ENCODE peak calls at places on chromosomes 5 and 9, in four cellular contexts. C is IMR-90, U is ascending aorta, D is cardiac muscle cell. W is an unnamed sample.

GRCh38 chr5:175922192-175922885 is 45.8 kb downstream of the THOC3 start:
- DNase-seq in C (peak; percentile 99), U (no peak), D (peak; percentile 78), W (peak; percentile 98)

GRCh38 chr9:117704024-117704575 is at the start of gene TLR4:
- DNase-seq in C (no peak), U (peak; percentile 84), D (peak; percentile 90), W (peak; percentile 85)

GRCh38 chr5:37774912-37775483 is 64.8 kb downstream of the GDNF start:
- DNase-seq in C (peak; percentile 31), U (no peak), D (peak; percentile 11), W (peak; percentile 67)

GRCh38 chr5:10857333-10857723 is 96.3 kb upstream of the DAP start:
- DNase-seq in C (no peak), U (no peak), D (no peak), W (no peak)

GRCh38 chr5:103808464-103809106 is 246.0 kb upstream of the NUDT12 start:
- DNase-seq in C (peak; percentile 50), U (no peak), D (peak; percentile 59), W (peak; percentile 45)

GRCh38 chr5:150751096-150751891 is 7.5 kb downstream of the DCTN4 start:
- DNase-seq in C (peak; percentile 40), U (no peak), D (no peak), W (no peak)

GRCh38 chr5:150632305-150633160 is 7.9 kb upstream of the SYNPO start:
- DNase-seq in C (peak; percentile 87), U (no peak), D (peak; percentile 57), W (peak; percentile 64)

GRCh38 chr9:96383165-96383939 is at the start of gene SLC35D2:
- DNase-seq in C (peak; percentile 32), U (peak; percentile 79), D (peak; percentile 78), W (peak; percentile 43)

GRCh38 chr5:179165421-179166170 is 105.4 kb downstream of the ZNF354C start:
- DNase-seq in C (no peak), U (no peak), D (no peak), W (no peak)

GRCh38 chr5:88879724-88880123 is 3.3 kb downstream of the MEF2C start:
- DNase-seq in C (no peak), U (no peak), D (no peak), W (no peak)

GRCh38 chr5:135332519-135333150 is 66.4 kb downstream of the MACROH2A1 start:
- DNase-seq in C (peak; percentile 77), U (no peak), D (peak; percentile 76), W (peak; percentile 73)

GRCh38 chr5:123705741-123706140 is 193.8 kb downstream of the CSNK1G3 start:
- DNase-seq in C (peak; percentile 66), U (no peak), D (peak; percentile 79), W (peak; percentile 85)

GRCh38 chr5:34743878-34744277 is 87.8 kb downstream of the RAI14 start:
- DNase-seq in C (peak; percentile 96), U (no peak), D (peak; percentile 82), W (peak; percentile 89)

GRCh38 chr5:77339491-77339890 is 129.0 kb downstream of the PDE8B start:
- DNase-seq in C (no peak), U (no peak), D (no peak), W (no peak)

GRCh38 chr5:73160239-73160671 is 12.7 kb upstream of the TMEM174 start:
- DNase-seq in C (no peak), U (no peak), D (no peak), W (no peak)

GRCh38 chr9:110050925-110051355 is 157.0 kb downstream of the C9orf152 start:
- DNase-seq in C (peak; percentile 95), U (peak; percentile 72), D (peak; percentile 84), W (peak; percentile 95)

GRCh38 chr9:134178781-134179551 is 14.6 kb upstream of the RNU6ATAC start:
- DNase-seq in C (no peak), U (peak; percentile 64), D (peak; percentile 49), W (peak; percentile 91)

GRCh38 chr5:151601376-151601775 is 10.2 kb upstream of the FAT2 start:
- DNase-seq in C (no peak), U (no peak), D (no peak), W (no peak)

GRCh38 chr5:64339776-64340175 is 166.0 kb upstream of the RGS7BP start:
- DNase-seq in C (no peak), U (no peak), D (no peak), W (no peak)

GRCh38 chr5:151686673-151687378 is at the start of gene SPARC:
- DNase-seq in C (peak; percentile 96), U (peak; percentile 96), D (peak; percentile 98), W (peak; percentile 98)

GRCh38 chr5:147918101-147918500 is 11.8 kb upstream of the C5orf46 start:
- DNase-seq in C (peak; percentile 65), U (no peak), D (no peak), W (peak; percentile 25)

GRCh38 chr5:146068136-146068717 is 37.1 kb downstream of the PLAC8L1 start:
- DNase-seq in C (no peak), U (no peak), D (no peak), W (no peak)

GRCh38 chr5:61055434-61056006 is 106.7 kb downstream of the SMIM15 start:
- DNase-seq in C (peak; percentile 72), U (no peak), D (peak; percentile 74), W (peak; percentile 70)

GRCh38 chr5:159104058-159104651 is 4.4 kb upstream of the EBF1 start:
- DNase-seq in C (peak; percentile 21), U (no peak), D (peak; percentile 46), W (peak; percentile 46)

GRCh38 chr5:148927307-148927946 is 101.0 kb downstream of the ADRB2 start:
- DNase-seq in C (no peak), U (no peak), D (no peak), W (no peak)

GRCh38 chr9:134708672-134709038 is 67.1 kb downstream of the COL5A1 start:
- DNase-seq in C (no peak), U (no peak), D (no peak), W (no peak)

GRCh38 chr9:75072895-75073294 is 15.1 kb downstream of the NMRK1 start:
- DNase-seq in C (no peak), U (no peak), D (no peak), W (no peak)

GRCh38 chr5:169762338-169763095 is 125.4 kb downstream of the DOCK2 start:
- DNase-seq in C (peak; percentile 64), U (no peak), D (peak; percentile 28), W (peak; percentile 21)

GRCh38 chr5:130052752-130053151 is 148.5 kb downstream of the CHSY3 start:
- DNase-seq in C (no peak), U (no peak), D (no peak), W (peak; percentile 15)

GRCh38 chr5:157479612-157480510 is 19.8 kb downstream of the NIPAL4 start:
- DNase-seq in C (no peak), U (no peak), D (no peak), W (no peak)

GRCh38 chr5:113266913-113267227 is 167.9 kb downstream of the TSSK1B start:
- DNase-seq in C (no peak), U (no peak), D (no peak), W (no peak)

GRCh38 chr5:14155075-14155474 is 11.9 kb downstream of the TRIO start:
- DNase-seq in C (no peak), U (no peak), D (no peak), W (no peak)

GRCh38 chr5:14156611-14157493 is 13.7 kb downstream of the TRIO start:
- DNase-seq in C (peak; percentile 99), U (peak; percentile 80), D (peak; percentile 95), W (peak; percentile 99)

GRCh38 chr5:14157494-14157782 is 14.3 kb downstream of the TRIO start:
- DNase-seq in C (no peak), U (no peak), D (no peak), W (no peak)

GRCh38 chr5:14153932-14154646 is 10.9 kb downstream of the TRIO start:
- DNase-seq in C (peak; percentile 83), U (peak; percentile 91), D (peak; percentile 85), W (peak; percentile 85)

DNA sequence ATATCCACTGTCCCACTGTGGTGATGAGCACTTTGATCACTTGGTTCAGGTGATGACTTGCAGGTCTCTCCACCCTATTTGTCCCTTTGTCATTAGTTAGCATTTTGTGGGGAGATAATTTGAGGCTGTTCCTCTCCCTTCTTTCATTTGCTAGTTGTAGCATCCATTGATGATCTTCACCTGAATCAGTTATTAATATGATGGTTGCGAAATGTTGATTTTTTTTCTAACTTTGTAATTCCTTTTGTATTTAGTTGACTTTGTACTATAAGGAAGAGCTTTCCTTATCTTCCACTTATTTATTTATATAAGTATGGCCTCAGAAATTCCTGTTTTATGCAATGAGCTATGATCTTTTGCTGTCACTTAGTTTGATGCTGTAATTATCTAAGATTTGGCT is 12.6 kb downstream of the TRIO start:
- DNase-seq in C (no peak), U (no peak), D (no peak), W (no peak)
- H3K4me3 ChIP-seq in C (peak overlapping the region; percentile 19), U (no peak overlapping the region), D (no peak overlapping the region), W (no peak overlapping the region)

DNA sequence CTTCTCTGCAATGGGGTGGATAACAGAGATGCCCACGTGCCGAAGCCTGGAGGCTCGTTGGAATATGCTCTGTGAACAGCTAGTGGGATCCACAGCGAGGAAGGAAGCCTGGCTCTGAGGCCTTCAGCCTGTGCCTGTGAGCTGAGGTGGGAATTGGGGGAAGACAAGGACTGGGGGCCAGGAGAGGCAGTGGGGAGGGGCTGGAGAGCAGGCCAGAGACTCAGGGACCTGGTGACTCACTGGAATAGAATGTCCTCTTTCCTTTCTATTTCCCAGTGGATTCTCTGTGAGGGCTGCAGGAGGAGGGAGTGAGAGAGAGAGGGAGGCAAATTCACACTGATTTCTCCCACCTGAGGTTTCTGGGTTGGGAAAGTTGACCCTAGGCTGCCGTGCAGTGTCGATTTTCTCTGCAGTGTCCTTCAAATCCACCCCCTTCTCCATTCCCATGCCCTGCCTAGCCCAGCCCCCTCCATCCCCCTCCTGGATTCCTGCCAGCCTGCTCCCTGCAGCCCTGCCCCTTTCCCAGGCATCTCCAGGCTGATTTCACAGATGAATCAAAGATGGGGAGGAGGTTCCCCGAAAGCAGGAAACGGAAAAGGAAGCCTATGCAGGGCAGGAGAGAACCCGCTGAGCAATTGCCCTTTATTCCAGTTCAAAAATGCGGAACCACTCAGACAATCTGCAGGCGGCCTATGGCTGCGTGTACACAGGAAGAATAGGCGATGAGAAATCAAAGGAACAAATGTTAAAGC is 1.4 kb upstream of the SPAAR start:
- DNase-seq in C (peak; percentile 88), U (peak; percentile 91), D (peak; percentile 94), W (peak; percentile 99)
- TF ChIP-seq CTCF in C (no peak), U (no peak), D (no peak), W (no peak)

DNA sequence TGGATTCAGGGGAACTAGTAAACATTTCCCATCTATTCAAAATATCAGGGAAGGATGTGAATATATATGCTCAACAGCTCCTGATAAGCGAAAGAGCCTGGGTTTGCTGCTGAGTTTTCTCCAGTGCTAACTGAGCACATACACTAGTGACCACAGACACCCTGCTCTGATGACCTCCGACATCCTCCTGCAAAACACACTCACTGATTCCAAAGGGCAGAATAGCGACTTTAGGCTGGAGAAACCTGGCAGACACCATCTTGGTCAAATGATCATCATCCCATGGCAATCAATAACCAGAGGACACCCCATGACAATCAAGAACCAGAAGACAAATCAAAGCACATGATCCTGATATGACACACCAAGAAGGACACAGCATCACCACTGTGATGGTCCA is 9.2 kb upstream of the GADD45G start:
- DNase-seq in C (no peak), U (peak; percentile 12), D (no peak), W (no peak)
- H3K4me3 ChIP-seq in C (no peak overlapping the region), U (no peak overlapping the region), D (no peak overlapping the region), W (no peak overlapping the region)

GRCh38 chr5:19927170-19927569 is 60.8 kb downstream of the CDH18 start:
- DNase-seq in C (no peak), U (no peak), D (no peak), W (no peak)

GRCh38 chr5:19928556-19929421 is 59.2 kb downstream of the CDH18 start:
- DNase-seq in C (peak; percentile 92), U (no peak), D (peak; percentile 68), W (peak; percentile 93)

GRCh38 chr5:19920761-19921160 is 67.2 kb downstream of the CDH18 start:
- DNase-seq in C (peak; percentile 63), U (no peak), D (peak; percentile 2), W (peak; percentile 12)

GRCh38 chr5:19927919-19928318 is 60.1 kb downstream of the CDH18 start:
- DNase-seq in C (peak; percentile 61), U (no peak), D (no peak), W (peak; percentile 8)

GRCh38 chr5:19923742-19924141 is 64.3 kb downstream of the CDH18 start:
- DNase-seq in C (peak; percentile 6), U (no peak), D (peak; percentile 18), W (no peak)
- TF ChIP-seq CTCF in C (no peak), U (no peak), D (no peak), W (no peak)

W was measured in fibroblast of mammary gland.